ENCODE peak calls at places on chromosomes 12 and 14, in five cellular contexts. U, X, Q, L and K are unnamed samples.

GRCh38 chr14:89258728-89259273 is 158.2 kb downstream of the FOXN3 start:
- DNase-seq in U (no peak), X (no peak), Q (no peak), L (no peak), K (no peak)

GRCh38 chr12:78562358-78563205 is 302.0 kb upstream of the SYT1 start:
- DNase-seq in U (no peak), X (no peak), Q (peak; percentile 6), L (no peak), K (peak; percentile 47)

GRCh38 chr12:108838194-108839010 is 19.0 kb downstream of the SSH1 start:
- DNase-seq in U (no peak), X (peak; percentile 75), Q (peak; percentile 96), L (peak; percentile 64), K (peak; percentile 100)

GRCh38 chr12:107840186-107840585 is 65.7 kb downstream of the ASCL4 start:
- DNase-seq in U (no peak), X (no peak), Q (no peak), L (no peak), K (no peak)

GRCh38 chr12:3683670-3684069 is 69.2 kb downstream of the CRACR2A start:
- DNase-seq in U (no peak), X (no peak), Q (no peak), L (no peak), K (peak; percentile 73)

GRCh38 chr14:102907303-102907844 is 15.1 kb upstream of the AMN start:
- DNase-seq in U (no peak), X (no peak), Q (no peak), L (no peak), K (no peak)

GRCh38 chr12:54374555-54375257 is 9.8 kb downstream of the ZNF385A start:
- DNase-seq in U (no peak), X (no peak), Q (no peak), L (peak; percentile 49), K (no peak)

GRCh38 chr12:119180380-119181040 is 1.8 kb downstream of the HSPB8 start:
- DNase-seq in U (no peak), X (peak; percentile 60), Q (no peak), L (no peak), K (peak; percentile 73)

GRCh38 chr14:29085546-29085945 is 319.0 kb downstream of the FOXG1 start:
- DNase-seq in U (no peak), X (no peak), Q (peak; percentile 5), L (peak; percentile 0), K (peak; percentile 32)

GRCh38 chr12:52391618-52392002 is 6.2 kb upstream of the KRT84 start:
- DNase-seq in U (no peak), X (no peak), Q (no peak), L (peak; percentile 73), K (peak; percentile 16)

GRCh38 chr12:108788076-108788782 is 56.9 kb upstream of the CORO1C start:
- DNase-seq in U (no peak), X (no peak), Q (no peak), L (no peak), K (no peak)

GRCh38 chr14:94079891-94080605 is 954 bp downstream of the DDX24 start:
- DNase-seq in U (no peak), X (no peak), Q (no peak), L (no peak), K (peak; percentile 42)

GRCh38 chr12:131415781-131416180 is 295.1 kb upstream of the SFSWAP start:
- DNase-seq in U (no peak), X (no peak), Q (peak; percentile 45), L (peak; percentile 49), K (no peak)

GRCh38 chr12:107058190-107058589 is 35.2 kb downstream of the CRY1 start:
- DNase-seq in U (no peak), X (no peak), Q (no peak), L (no peak), K (peak; percentile 41)

GRCh38 chr14:50225974-50226297 is 5.4 kb downstream of the SOS2 start:
- DNase-seq in U (no peak), X (no peak), Q (no peak), L (no peak), K (no peak)

GRCh38 chr12:28242888-28243633 is 52.8 kb downstream of the CCDC91 start:
- DNase-seq in U (no peak), X (no peak), Q (no peak), L (no peak), K (peak; percentile 25)

GRCh38 chr14:56199095-56199975 is 81.1 kb downstream of the PELI2 start:
- DNase-seq in U (no peak), X (peak; percentile 82), Q (no peak), L (no peak), K (peak; percentile 97)

GRCh38 chr12:27552886-27553560 is 29.0 kb downstream of the PPFIBP1 start:
- DNase-seq in U (peak; percentile 31), X (no peak), Q (no peak), L (no peak), K (no peak)

GRCh38 chr12:47876404-47876960 is 28.3 kb downstream of the VDR start:
- DNase-seq in U (no peak), X (no peak), Q (peak; percentile 39), L (no peak), K (no peak)

GRCh38 chr12:4958697-4959375 is 49.1 kb downstream of the KCNA1 start:
- DNase-seq in U (no peak), X (no peak), Q (no peak), L (no peak), K (no peak)

GRCh38 chr12:54276368-54276767 is 3.6 kb downstream of the CBX5 start:
- DNase-seq in U (no peak), X (no peak), Q (no peak), L (no peak), K (no peak)

GRCh38 chr12:101696477-101697196 is 803 bp upstream of the CHPT1 start:
- DNase-seq in U (no peak), X (peak; percentile 66), Q (peak; percentile 2), L (peak; percentile 48), K (peak; percentile 25)

GRCh38 chr12:52006726-52007157 is at the start of gene TAMALIN:
- DNase-seq in U (peak; percentile 64), X (peak; percentile 65), Q (no peak), L (peak; percentile 97), K (peak; percentile 47)

GRCh38 chr12:645563-646071 is 17.6 kb downstream of the NINJ2 start:
- DNase-seq in U (no peak), X (peak; percentile 71), Q (no peak), L (no peak), K (peak; percentile 77)

GRCh38 chr12:30794591-30795409 is 40.0 kb upstream of the CAPRIN2 start:
- DNase-seq in U (no peak), X (no peak), Q (peak; percentile 97), L (no peak), K (peak; percentile 97)

GRCh38 chr14:92366237-92366636 is 43.3 kb downstream of the SLC24A4 start:
- DNase-seq in U (no peak), X (no peak), Q (no peak), L (no peak), K (no peak)

GRCh38 chr12:120783197-120783596 is 57.6 kb downstream of the ACADS start:
- DNase-seq in U (no peak), X (no peak), Q (peak; percentile 54), L (no peak), K (peak; percentile 78)

GRCh38 chr12:78870539-78870938 is 6.0 kb downstream of the SYT1 start:
- DNase-seq in U (no peak), X (no peak), Q (no peak), L (no peak), K (no peak)

GRCh38 chr14:102739190-102739469 is 38.1 kb upstream of the TRAF3 start:
- DNase-seq in U (no peak), X (no peak), Q (no peak), L (no peak), K (no peak)

GRCh38 chr14:66104486-66104885 is 381.7 kb upstream of the CCDC196 start:
- DNase-seq in U (no peak), X (no peak), Q (no peak), L (no peak), K (no peak)

GRCh38 chr14:76664790-76665189 is 96.5 kb upstream of the VASH1 start:
- DNase-seq in U (no peak), X (no peak), Q (no peak), L (no peak), K (no peak)
- TF ChIP-seq CTCF in U (no peak), X (no peak), Q (no peak), L (no peak), K (no peak)

GRCh38 chr12:29752121-29752520 is 31.6 kb downstream of the TMTC1 start:
- DNase-seq in U (no peak), X (no peak), Q (no peak), L (no peak), K (no peak)

GRCh38 chr12:29750928-29751220 is 32.9 kb downstream of the TMTC1 start:
- DNase-seq in U (no peak), X (no peak), Q (no peak), L (no peak), K (no peak)

GRCh38 chr12:29754235-29755189 is 29.2 kb downstream of the TMTC1 start:
- DNase-seq in U (no peak), X (no peak), Q (no peak), L (no peak), K (peak; percentile 58)

GRCh38 chr12:29750131-29750927 is 33.4 kb downstream of the TMTC1 start:
- DNase-seq in U (no peak), X (no peak), Q (no peak), L (no peak), K (no peak)

GRCh38 chr12:29751676-29752075 is 32.1 kb downstream of the TMTC1 start:
- DNase-seq in U (no peak), X (no peak), Q (no peak), L (no peak), K (no peak)
- TF ChIP-seq CTCF in U (no peak), X (no peak), Q (no peak), L (no peak), K (no peak)

DNA sequence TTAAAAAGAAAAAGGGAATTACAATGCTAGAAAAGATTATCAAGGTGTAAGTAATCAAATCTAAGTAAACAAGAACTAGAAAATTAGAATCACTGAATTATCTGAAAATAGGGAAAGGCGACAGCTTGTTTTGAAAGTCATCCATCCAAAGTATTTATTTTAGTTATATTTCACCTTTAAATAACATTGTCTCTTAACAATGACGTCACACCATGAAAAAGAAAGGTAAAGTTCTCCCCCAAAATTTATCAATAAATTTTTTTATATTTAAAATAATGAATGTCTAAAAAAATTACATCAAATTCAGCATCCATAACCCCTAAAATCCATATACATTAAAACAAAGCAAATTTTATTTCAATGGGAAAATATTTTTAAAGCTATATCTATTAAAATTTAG is 223.2 kb downstream of the RERGL start:
- DNase-seq in U (no peak), X (no peak), Q (no peak), L (no peak), K (no peak)
- TF ChIP-seq CTCF in U (no peak), X (no peak), Q (no peak), L (no peak), K (no peak)

DNA sequence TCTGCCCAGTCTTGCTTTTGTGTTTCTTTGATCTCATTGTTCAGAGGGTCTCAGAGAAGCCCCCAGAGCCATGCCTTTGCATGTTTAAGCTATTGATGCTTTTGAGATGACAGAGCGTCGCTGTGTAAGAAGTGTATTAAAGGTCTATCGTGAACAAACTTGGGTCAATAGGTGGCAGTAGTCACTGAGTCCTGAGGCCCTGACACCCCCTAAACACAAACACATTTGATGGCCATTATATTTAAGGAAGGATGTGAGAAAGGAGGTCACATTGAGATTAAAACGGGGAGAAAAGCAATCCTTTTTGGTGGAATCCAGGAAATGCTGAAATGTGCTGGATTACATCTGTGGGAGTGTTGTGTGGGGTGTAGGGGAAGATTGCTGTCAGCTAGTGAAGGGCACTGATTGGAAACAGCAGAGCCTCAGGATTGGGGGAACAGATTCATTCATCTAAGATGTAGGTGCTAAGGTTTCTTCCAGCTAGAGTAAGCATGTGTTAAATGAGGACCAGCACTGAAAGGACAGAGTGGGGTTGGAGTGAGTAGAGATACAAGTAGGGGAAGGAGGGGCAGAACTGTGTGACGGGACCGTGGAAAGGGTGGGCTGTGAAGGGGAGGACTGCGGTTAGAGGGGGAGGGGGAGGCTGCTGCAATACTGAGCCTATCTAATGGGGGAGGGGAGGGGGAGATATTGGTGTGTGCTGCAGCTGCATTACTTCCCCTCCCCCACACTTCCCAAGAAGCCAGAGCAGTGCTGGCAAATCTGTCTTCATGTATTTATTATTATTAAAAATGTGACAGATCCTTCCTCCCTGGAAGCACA is 12.7 kb downstream of the NGDN start:
- DNase-seq in U (no peak), X (no peak), Q (no peak), L (peak; percentile 15), K (no peak)
- TF ChIP-seq CTCF in U (no peak), X (no peak), Q (no peak), L (peak; percentile 13), K (no peak)